ENCODE peak calls at places on chromosomes 4 and X, in ten cellular contexts. M is AG10803; G is tibial artery; Z is amniotic epithelial cell; C is adrenal gland; K is stimulated activated CD4-positive, alpha-beta T cell treated with anti-CD3 and anti-CD28 coated beads, Interleukin-15, amount 100 ng/mL, for 24 hours; R is NCI-H460; F is CD8-positive, alpha-beta memory T cell; D is suprapubic skin; B is CD4-positive, alpha-beta T cell. I is an unnamed sample.

GRCh38 chr4:24930136-24930535 is 17.3 kb upstream of the CCDC149 start:
- DNase-seq in K (no peak), M (peak), R (no peak), F (no peak), Z (peak), B (no peak), D (no peak), G (no peak), C (no peak), I (no peak)

GRCh38 chr4:74543247-74543670 is 98.3 kb downstream of the AREG start:
- DNase-seq in D (no peak), K (no peak), M (no peak), Z (no peak), G (no peak), C (no peak), F (no peak), B (no peak), R (no peak), I (no peak)

GRCh38 chr4:51843309-51844156 is 580 bp downstream of the DCUN1D4 start:
- DNase-seq in R (peak), M (peak), B (peak), Z (peak), D (peak), C (peak), G (peak), K (peak), F (peak), I (peak)

GRCh38 chrX:1387141-1387776 is 4.7 kb downstream of the SLC25A6 start:
- DNase-seq in F (no peak), R (no peak), G (peak), M (no peak), Z (no peak), K (peak), C (no peak), D (no peak), B (no peak), I (no peak)

GRCh38 chr4:110567266-110567665 is 55.6 kb downstream of the PITX2 start:
- DNase-seq in R (no peak), K (no peak), F (no peak), D (no peak), Z (no peak), M (no peak), G (no peak), C (no peak), B (no peak), I (no peak)

GRCh38 chrX:10677490-10677889 is 57.1 kb upstream of the MID1 start:
- DNase-seq in D (no peak), R (no peak), M (peak), B (no peak), Z (no peak), C (no peak), F (no peak), G (no peak), K (no peak), I (no peak)

GRCh38 chr4:90515191-90515590 is 388.0 kb downstream of the CCSER1 start:
- DNase-seq in B (no peak), G (no peak), R (no peak), M (no peak), F (no peak), K (no peak), D (no peak), C (no peak), Z (peak), I (no peak)

GRCh38 chrX:20988118-20988517 is 386.1 kb upstream of the CNKSR2 start:
- DNase-seq in M (peak), C (no peak), K (no peak), Z (peak), B (no peak), G (no peak), F (no peak), D (no peak), R (no peak), I (no peak)

GRCh38 chr4:80265571-80266266 is 745 bp upstream of the FGF5 start:
- DNase-seq in K (no peak), B (no peak), G (no peak), M (peak), D (no peak), F (no peak), Z (peak), R (no peak), C (no peak), I (no peak)

GRCh38 chr4:183729430-183730328 is 70.6 kb downstream of the TRAPPC11 start:
- DNase-seq in B (no peak), M (peak), K (no peak), Z (no peak), R (no peak), G (no peak), C (no peak), F (no peak), D (no peak), I (no peak)